ENCODE peak calls at places on chromosomes 2 and 18, in nine cellular contexts. G is tibial nerve, N is AG04450, M is GM23338, Y is neural crest cell, O is breast epithelium, A is hepatocyte, I is HFFc6, Z is OCI-LY7. P is an unnamed sample.

GRCh38 chr2:73593676-73594075 is 48.5 kb downstream of the NAT8 start:
- DNase-seq in Z (no peak), G (no peak), Y (no peak), I (peak; percentile 11), N (no peak), A (no peak), M (no peak), O (no peak), P (no peak)

GRCh38 chr18:64276736-64277135 is 127.8 kb upstream of the LINC00305 start:
- DNase-seq in Y (no peak), M (no peak), I (no peak), G (no peak), N (no peak), Z (no peak), A (no peak), O (no peak), P (no peak)

GRCh38 chr2:63874204-63875134 is 32.8 kb downstream of the UGP2 start:
- DNase-seq in G (no peak), M (no peak), N (no peak), Y (no peak), I (no peak), A (no peak), O (no peak), Z (no peak), P (no peak)

GRCh38 chr2:113138428-113139322 is 11.3 kb downstream of the IL1RN start:
- DNase-seq in G (peak; percentile 91), N (peak; percentile 32), O (no peak), I (peak; percentile 65), Y (peak; percentile 56), A (peak; percentile 87), Z (peak; percentile 83), M (peak; percentile 84), P (peak; percentile 29)

GRCh38 chr2:223058952-223059716 is 7.1 kb downstream of the KCNE4 start:
- DNase-seq in M (no peak), O (no peak), A (peak; percentile 73), N (no peak), Z (no peak), G (no peak), Y (no peak), I (no peak), P (no peak)

GRCh38 chr2:217331577-217332139 is 471.8 kb upstream of the TNP1 start:
- DNase-seq in M (peak; percentile 21), A (peak; percentile 71), N (peak; percentile 70), Z (no peak), Y (no peak), O (peak; percentile 92), I (peak; percentile 64), G (no peak), P (peak; percentile 1)

GRCh38 chr2:165833156-165833555 is 39.1 kb upstream of the GALNT3 start:
- DNase-seq in A (no peak), I (peak; percentile 43), G (no peak), Z (no peak), M (no peak), N (peak; percentile 34), Y (no peak), O (peak; percentile 56), P (peak; percentile 16)

GRCh38 chr18:73839441-73839840 is 308.2 kb downstream of the FBXO15 start:
- DNase-seq in Y (no peak), Z (no peak), N (no peak), I (no peak), O (no peak), A (no peak), M (no peak), G (no peak), P (no peak)

GRCh38 chr2:222572761-222573174 is 83.1 kb downstream of the FARSB start:
- DNase-seq in M (no peak), G (no peak), Z (no peak), I (peak; percentile 52), Y (no peak), O (no peak), A (peak; percentile 25), N (peak; percentile 15), P (peak; percentile 24)

GRCh38 chr18:21038201-21038600 is 73.4 kb downstream of the ROCK1 start:
- DNase-seq in A (no peak), O (no peak), Z (no peak), I (no peak), Y (no peak), N (no peak), M (no peak), G (no peak), P (no peak)

GRCh38 chr2:41414486-41415230 is 633.2 kb upstream of the PKDCC start:
- DNase-seq in I (no peak), G (peak; percentile 10), M (peak; percentile 88), A (peak; percentile 48), O (no peak), Z (peak; percentile 29), N (no peak), Y (peak; percentile 5), P (no peak)
- TF ChIP-seq CTCF in I (peak; percentile 44), G (no peak), M (peak; percentile 88), A (peak; percentile 44), O (no peak), Z (peak; percentile 86), N (peak; percentile 50), Y (peak; percentile 71), P (no peak)

DNA sequence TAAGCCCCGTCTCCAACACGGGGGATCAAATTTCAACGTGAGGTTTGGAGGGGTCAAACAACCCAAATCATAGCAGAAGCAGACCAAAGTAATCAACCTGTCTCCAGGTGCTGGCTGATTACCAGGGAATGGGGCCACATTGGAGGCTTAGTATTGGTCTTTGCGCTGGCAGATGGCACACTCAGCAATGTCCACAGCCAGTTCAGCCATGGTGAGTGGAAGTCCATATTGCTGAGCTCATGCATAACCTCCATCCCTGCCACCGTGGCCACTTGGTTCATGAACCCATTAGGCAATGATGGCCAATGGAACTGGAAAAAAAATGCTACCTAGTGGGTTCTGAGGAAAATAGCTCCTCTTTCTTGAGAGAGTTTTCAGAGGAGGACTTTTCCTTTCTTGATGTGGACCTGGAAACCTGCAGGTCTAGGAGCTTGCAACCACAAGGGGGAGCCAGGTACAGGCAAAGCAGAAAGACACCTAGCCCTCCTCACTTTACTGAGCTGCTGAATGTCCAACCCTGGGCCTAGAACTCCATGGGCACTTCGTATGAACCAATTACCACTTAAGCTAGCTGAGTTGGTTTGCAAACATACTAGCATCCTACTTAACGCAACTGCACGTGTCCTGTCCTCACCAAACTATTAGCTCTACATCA is 128.0 kb upstream of the GYPC start:
- DNase-seq in Z (peak; percentile 65), G (peak; percentile 73), I (peak; percentile 30), N (peak; percentile 13), M (peak; percentile 81), Y (peak; percentile 41), A (peak; percentile 74), O (peak; percentile 38), P (peak; percentile 4)
- TF ChIP-seq CTCF in Z (peak; percentile 84), G (peak; percentile 42), I (peak; percentile 74), N (peak; percentile 65), M (peak; percentile 85), Y (peak; percentile 66), A (peak; percentile 54), O (no peak), P (peak; percentile 56)

GRCh38 chr2:20674974-20675679 is 8.2 kb downstream of the GDF7 start:
- DNase-seq in O (no peak), Y (no peak), I (peak; percentile 66), M (no peak), G (no peak), N (peak; percentile 60), A (peak; percentile 51), Z (no peak), P (peak; percentile 45)

GRCh38 chr2:20677301-20678176 is 10.6 kb downstream of the GDF7 start:
- DNase-seq in N (no peak), Z (peak; percentile 53), G (no peak), Y (no peak), O (no peak), M (peak; percentile 61), I (no peak), A (no peak), P (no peak)

GRCh38 chr2:20674309-20674965 is 7.5 kb downstream of the GDF7 start:
- DNase-seq in M (no peak), A (no peak), N (no peak), Y (no peak), Z (no peak), G (no peak), O (no peak), I (no peak), P (no peak)

GRCh38 chr2:20675701-20676352 is 8.9 kb downstream of the GDF7 start:
- DNase-seq in Z (peak; percentile 84), N (no peak), I (no peak), M (peak; percentile 50), A (peak; percentile 80), G (no peak), Y (no peak), O (no peak), P (no peak)

DNA sequence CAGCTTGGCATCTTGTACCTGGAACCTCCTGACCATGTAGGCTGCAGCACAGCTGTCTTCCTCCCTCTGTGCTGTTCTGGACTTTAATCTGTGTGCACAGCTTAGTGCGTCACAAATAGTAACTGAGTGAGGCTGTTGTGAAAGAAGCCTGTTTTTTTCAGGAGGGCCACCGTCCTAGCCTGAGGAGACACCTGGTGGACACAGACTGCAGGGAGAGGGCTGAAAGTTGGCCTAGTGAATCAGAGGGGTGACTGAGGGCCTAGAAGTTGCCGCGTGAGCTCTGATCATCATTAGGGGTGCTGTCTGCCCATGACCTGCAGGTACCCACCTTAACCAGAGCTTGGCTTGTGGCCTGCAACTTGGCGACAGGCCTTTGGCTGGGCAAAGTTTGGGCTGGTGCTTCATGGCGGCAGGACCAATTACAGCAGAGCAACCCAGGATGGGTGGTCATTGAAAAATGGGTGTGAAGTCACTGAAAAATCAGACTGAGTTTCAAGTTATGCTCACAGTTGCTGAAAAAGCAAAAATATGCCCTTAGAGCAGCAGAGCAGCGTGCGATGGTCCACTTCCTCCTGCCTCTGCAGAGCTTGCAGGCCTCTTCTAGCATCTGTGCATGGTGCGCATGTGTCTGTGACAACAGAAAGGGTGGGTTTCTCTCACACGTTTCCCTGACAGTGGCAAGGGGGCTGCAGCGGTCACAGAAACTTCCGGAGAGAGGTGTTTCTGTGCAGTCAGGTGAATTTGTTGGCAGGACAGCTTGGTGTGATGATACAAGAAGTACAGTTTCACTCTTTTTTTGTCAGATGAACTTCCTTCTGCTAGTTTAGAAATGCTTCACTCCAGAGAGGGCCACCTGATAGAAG is 9.6 kb downstream of the GDF7 start:
- DNase-seq in N (no peak), G (no peak), Y (no peak), I (no peak), M (no peak), Z (peak; percentile 82), A (peak; percentile 82), O (no peak), P (no peak)
- TF ChIP-seq CTCF in N (no peak), G (no peak), Y (no peak), I (no peak), M (peak; percentile 60), Z (peak; percentile 46), A (peak; percentile 45), O (no peak), P (no peak)

GRCh38 chr2:237982039-237982725 is 15.4 kb downstream of the UBE2F start:
- DNase-seq in Y (no peak), N (no peak), M (no peak), O (no peak), G (no peak), A (no peak), I (no peak), Z (no peak), P (no peak)

GRCh38 chr2:237983922-237984321 is 17.1 kb downstream of the UBE2F start:
- DNase-seq in N (no peak), Z (no peak), O (no peak), A (no peak), G (no peak), I (no peak), Y (no peak), M (no peak), P (no peak)

DNA sequence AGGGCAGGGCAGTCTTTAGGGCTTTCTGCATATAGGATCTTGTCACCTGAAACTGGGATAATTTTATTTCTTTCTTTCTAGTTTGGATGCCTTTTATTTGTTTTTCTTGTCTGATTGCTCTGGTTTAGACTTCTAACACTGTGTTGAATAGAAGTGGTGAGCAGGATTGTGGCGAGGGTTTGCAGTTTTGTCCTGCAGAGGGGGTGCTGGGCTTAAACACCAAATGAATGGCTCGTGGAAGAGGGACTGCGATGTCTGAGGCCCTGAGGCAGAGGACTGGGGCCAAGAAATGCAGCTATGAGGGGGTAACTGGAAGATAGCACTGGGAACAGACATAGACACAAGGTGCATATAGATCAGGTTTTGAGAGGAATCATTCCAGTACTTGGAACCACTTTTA is 20.4 kb downstream of the UBE2F start:
- DNase-seq in Y (no peak), N (no peak), A (no peak), Z (no peak), G (no peak), O (no peak), I (no peak), M (peak; percentile 29), P (no peak)
- TF ChIP-seq CTCF in Y (no peak), N (no peak), A (no peak), Z (no peak), G (no peak), O (no peak), I (no peak), M (peak; percentile 30), P (no peak)

P was measured in AG09309.